ENCODE peak calls at places on chromosomes 6 and 20, in four cellular contexts. X is epithelial cell of esophagus, E is tibial artery, G is breast epithelium. P is an unnamed sample.

GRCh38 chr6:18323935-18324707 is 59.8 kb upstream of the DEK start:
- DNase-seq in E (no peak), X (peak; percentile 63), G (no peak), P (peak; percentile 42)

GRCh38 chr6:51541847-51542246 is 545.6 kb downstream of the PKHD1 start:
- DNase-seq in G (no peak), E (no peak), X (peak; percentile 58), P (no peak)

GRCh38 chr20:59253779-59254319 is 46.6 kb upstream of the EDN3 start:
- DNase-seq in X (no peak), E (no peak), G (no peak), P (no peak)

GRCh38 chr6:155872961-155873360 is 417.3 kb upstream of the NOX3 start:
- DNase-seq in G (no peak), E (no peak), X (no peak), P (no peak)

GRCh38 chr6:105869835-105870506 is 216.2 kb upstream of the PRDM1 start:
- DNase-seq in G (no peak), E (no peak), X (no peak), P (no peak)

GRCh38 chr20:32004963-32005362 is 5.3 kb upstream of the CCM2L start:
- DNase-seq in G (no peak), E (no peak), X (no peak), P (no peak)

GRCh38 chr6:149025061-149025460 is 278.2 kb downstream of the UST start:
- DNase-seq in E (no peak), X (no peak), G (no peak), P (no peak)

GRCh38 chr6:126380072-126380583 is 40.2 kb downstream of the CENPW start:
- DNase-seq in G (no peak), X (no peak), E (no peak), P (no peak)

GRCh38 chr6:139109558-139109957 is 25.3 kb upstream of the HECA start:
- DNase-seq in E (no peak), X (no peak), G (no peak), P (no peak)

GRCh38 chr6:112503210-112503609 is 156.1 kb downstream of the RFPL4B start:
- DNase-seq in E (no peak), X (no peak), G (no peak), P (no peak)

GRCh38 chr6:122789862-122790739 is 1.0 kb downstream of the SMPDL3A start:
- DNase-seq in G (no peak), X (peak; percentile 63), E (peak; percentile 46), P (no peak)

GRCh38 chr6:71038966-71039365 is 82.1 kb upstream of the B3GAT2 start:
- DNase-seq in E (no peak), X (no peak), G (no peak), P (no peak)

GRCh38 chr6:48641544-48641943 is 530.5 kb upstream of the PTCHD4 start:
- DNase-seq in E (no peak), G (no peak), X (peak; percentile 48), P (no peak)

GRCh38 chr6:73854998-73855718 is 159.2 kb downstream of the CD109 start:
- DNase-seq in G (no peak), X (peak; percentile 72), E (no peak), P (no peak)

GRCh38 chr20:47336013-47336754 is 20.3 kb downstream of the ZMYND8 start:
- DNase-seq in X (peak; percentile 66), G (no peak), E (peak; percentile 62), P (no peak)

GRCh38 chr6:7052441-7052936 is 55.3 kb upstream of the RREB1 start:
- DNase-seq in G (no peak), E (peak; percentile 28), X (no peak), P (peak; percentile 26)

GRCh38 chr6:155001482-155001881 is 6.4 kb downstream of the TIAM2 start:
- DNase-seq in E (no peak), X (no peak), G (no peak), P (no peak)

GRCh38 chr20:49887828-49888340 is 27.4 kb downstream of the SPATA2 start:
- DNase-seq in X (no peak), E (no peak), G (peak; percentile 48), P (no peak)

GRCh38 chr6:151675746-151676459 is 131.6 kb upstream of the ESR1 start:
- DNase-seq in X (peak; percentile 77), E (no peak), G (peak; percentile 67), P (peak; percentile 30)

GRCh38 chr6:118869350-118869749 is 24.6 kb upstream of the ASF1A start:
- DNase-seq in E (no peak), X (peak; percentile 57), G (no peak), P (no peak)

GRCh38 chr20:50868509-50869495 is 62.4 kb downstream of the ADNP start:
- DNase-seq in X (peak; percentile 78), G (no peak), E (no peak), P (no peak)

GRCh38 chr6:143999406-143999805 is 8.7 kb downstream of the PLAGL1 start:
- DNase-seq in X (peak; percentile 62), G (no peak), E (no peak), P (no peak)

GRCh38 chr6:145887969-145888368 is 73.4 kb upstream of the FBXO30 start:
- DNase-seq in E (peak; percentile 23), X (peak; percentile 22), G (no peak), P (no peak)

GRCh38 chr6:13243033-13243432 is 85.3 kb downstream of the TBC1D7 start:
- DNase-seq in X (no peak), G (no peak), E (no peak), P (no peak)

GRCh38 chr20:17862171-17862570 is 106.4 kb downstream of the SNX5 start:
- DNase-seq in X (no peak), G (no peak), E (no peak), P (no peak)

GRCh38 chr6:68559052-68559451 is 76.0 kb upstream of the ADGRB3 start:
- DNase-seq in E (no peak), X (no peak), G (no peak), P (no peak)
- TF ChIP-seq CTCF in E (no peak), X (no peak), G (no peak), P (no peak)

GRCh38 chr6:104789770-104790190 is 69.9 kb downstream of the HACE1 start:
- DNase-seq in X (peak; percentile 43), G (no peak), E (no peak), P (no peak)
- TF ChIP-seq CTCF in X (peak; percentile 37), G (peak; percentile 35), E (no peak), P (peak; percentile 54)

GRCh38 chr20:4233520-4233919 is 218.2 kb upstream of the RNF24 start:
- DNase-seq in X (no peak), E (no peak), G (no peak), P (no peak)
- TF ChIP-seq CTCF in X (no peak), E (no peak), G (no peak), P (no peak)

GRCh38 chr6:110703906-110704594 is 111.2 kb downstream of the CDK19 start:
- DNase-seq in G (no peak), E (no peak), X (peak; percentile 63), P (no peak)
- TF ChIP-seq CTCF in G (no peak), E (no peak), X (no peak), P (no peak)

DNA sequence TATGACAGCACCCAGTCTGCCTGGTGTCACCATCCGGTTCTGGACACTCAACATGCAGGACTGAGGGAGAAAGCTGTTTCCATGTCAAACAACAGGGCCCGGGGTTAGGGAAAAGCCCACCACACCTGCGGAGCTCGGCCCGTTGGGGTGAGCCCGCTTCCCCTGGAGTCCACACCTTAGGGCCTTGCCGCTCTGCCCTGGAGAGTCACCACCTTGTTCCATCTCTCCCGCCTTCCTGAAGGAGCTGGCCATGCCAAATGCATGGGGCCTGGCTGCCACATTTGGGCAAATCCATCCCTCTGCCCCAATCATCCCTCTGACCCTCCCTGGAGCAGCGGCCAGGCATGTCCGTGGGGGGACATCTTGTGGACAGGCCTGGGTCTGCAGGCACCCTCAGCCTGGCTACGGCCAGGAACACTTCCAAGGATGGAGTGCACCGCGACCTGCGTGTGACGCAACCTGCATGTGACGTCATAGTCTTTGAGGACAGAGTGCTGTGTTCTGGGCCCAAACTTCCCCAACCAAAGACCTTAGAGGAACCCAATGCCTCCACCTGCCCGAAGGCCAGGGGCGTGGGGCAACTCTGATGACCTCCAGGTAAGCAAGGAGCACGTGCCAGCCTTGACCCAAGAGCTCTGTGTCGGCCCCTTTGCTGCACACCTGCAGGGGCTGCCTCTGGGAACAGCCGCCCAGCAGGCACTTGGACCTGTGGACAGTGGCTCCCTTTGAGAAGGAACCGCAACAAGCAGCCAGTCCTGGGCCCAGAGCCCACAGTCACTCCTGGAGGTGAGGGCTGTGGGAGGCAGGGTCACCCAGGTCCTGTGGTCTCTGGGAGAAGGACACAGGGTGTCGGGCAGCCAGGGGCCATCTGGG is 1.7 kb downstream of the CABLES2 start:
- DNase-seq in E (peak; percentile 42), X (peak; percentile 44), G (no peak), P (no peak)
- TF ChIP-seq CTCF in E (peak; percentile 56), X (peak; percentile 40), G (peak; percentile 48), P (peak; percentile 10)

DNA sequence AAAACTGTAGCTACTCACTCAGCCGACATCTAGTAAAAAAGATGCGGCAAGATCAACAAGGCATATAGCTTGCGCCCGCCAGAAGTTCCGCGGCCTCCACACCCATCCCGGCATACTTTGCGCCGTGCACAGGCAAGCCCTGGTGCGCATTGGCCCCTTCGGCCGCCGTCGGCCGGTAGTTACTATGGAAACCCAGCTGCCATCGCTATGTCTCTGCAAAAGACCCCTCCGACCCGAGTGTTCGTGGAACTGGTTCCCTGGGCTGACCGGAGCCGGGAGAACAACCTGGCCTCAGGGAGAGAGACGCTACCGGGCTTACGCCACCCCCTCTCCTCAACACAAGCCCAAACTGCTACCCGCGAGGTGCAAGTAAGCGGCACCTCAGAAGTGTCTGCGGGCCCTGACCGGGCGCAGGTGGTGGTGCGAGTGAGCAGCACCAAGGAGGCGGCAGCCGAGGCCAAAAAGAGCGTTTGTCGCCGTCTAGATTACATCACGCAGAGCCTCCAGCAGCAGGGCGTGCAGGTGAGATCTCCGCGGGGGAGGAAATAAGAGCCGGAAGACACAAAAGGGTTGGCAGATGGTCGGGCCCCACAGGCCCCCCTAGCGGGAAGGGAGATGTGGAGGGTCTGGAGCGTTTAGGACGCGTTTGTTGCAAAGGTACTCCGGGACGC is at the start of gene IRAK1BP1:
- DNase-seq in E (peak; percentile 67), G (peak; percentile 58), X (peak; percentile 79), P (peak; percentile 72)
- TF ChIP-seq CTCF in E (no peak), G (no peak), X (peak; percentile 17), P (no peak)

DNA sequence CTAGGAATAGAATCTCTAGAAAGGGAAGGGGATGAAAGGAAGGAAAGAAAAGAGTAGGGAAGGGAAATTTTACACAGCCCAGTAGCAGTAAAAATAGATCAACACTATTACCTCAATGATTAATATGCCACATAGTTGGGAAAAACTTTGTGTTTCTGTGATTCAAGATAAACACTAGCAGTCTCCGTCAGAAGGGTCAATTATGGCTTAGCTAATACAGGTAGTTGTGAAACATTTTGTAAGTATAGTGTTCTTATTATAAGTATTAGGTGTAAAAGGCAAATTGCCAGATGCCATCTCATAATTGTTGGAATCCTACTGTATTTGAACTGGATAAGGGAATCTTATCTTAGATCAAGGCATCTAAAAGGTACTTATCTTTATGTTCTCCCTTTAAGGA is 165.7 kb downstream of the MTFR2 start:
- DNase-seq in G (no peak), X (peak; percentile 22), E (no peak), P (no peak)
- TF ChIP-seq CTCF in G (no peak), X (no peak), E (no peak), P (no peak)

GRCh38 chr6:46648869-46649488 is 3.6 kb downstream of the CYP39A1 start:
- DNase-seq in G (no peak), E (no peak), X (peak; percentile 85), P (no peak)
- TF ChIP-seq CTCF in G (no peak), E (no peak), X (no peak), P (no peak)

DNA sequence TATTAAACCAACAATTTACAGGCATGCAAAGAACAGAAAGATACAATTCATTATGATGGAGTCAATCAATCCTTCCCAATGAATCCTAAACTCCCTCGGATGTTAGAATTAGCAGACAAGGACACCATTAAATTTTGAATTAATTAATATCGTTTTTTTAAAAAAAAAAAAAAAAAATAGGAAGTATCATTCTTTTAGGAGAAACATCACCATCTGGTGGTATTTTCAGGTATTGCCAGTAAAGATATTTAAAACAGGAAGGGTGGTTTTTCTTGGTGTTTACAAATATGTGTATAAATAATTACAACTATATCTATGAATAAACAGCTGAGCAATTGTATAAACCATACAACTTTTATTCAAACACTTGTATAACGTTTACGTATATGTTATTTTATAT is 564.4 kb downstream of the HAO1 start:
- DNase-seq in X (peak; percentile 48), G (no peak), E (no peak), P (no peak)
- TF ChIP-seq CTCF in X (peak; percentile 35), G (no peak), E (peak; percentile 28), P (peak; percentile 38)